ENCODE peak calls at places on chromosome 11, in six cellular contexts. N is IMR-90; S is right lobe of liver; D is CD4-positive, alpha-beta memory T cell; F is pancreas; O is body of pancreas. K is an unnamed sample. For H3K4me1, the result is how much of the 10 kb centered on the place peaks cover.

GRCh38 chr11:93031386-93031785 is 61.9 kb downstream of the MTNR1B start:
- DNase-seq in N (peak), S (no peak), D (no peak), F (no peak), O (no peak), K (no peak)

GRCh38 chr11:103700605-103701004 is 335.8 kb upstream of the DDI1 start:
- DNase-seq in N (peak), S (no peak), D (no peak), F (no peak), O (no peak), K (no peak)

GRCh38 chr11:134524201-134524600 is 112.2 kb upstream of the B3GAT1 start:
- DNase-seq in N (no peak), S (peak), D (no peak), F (no peak), O (no peak), K (peak)

GRCh38 chr11:126628790-126629621 is 273.5 kb downstream of the ST3GAL4 start:
- DNase-seq in N (peak), S (peak), D (no peak), F (no peak), O (no peak), K (no peak)

GRCh38 chr11:117249571-117249970 is 17.1 kb downstream of the RNF214 start:
- DNase-seq in N (no peak), S (no peak), D (no peak), F (no peak), O (no peak), K (no peak)

GRCh38 chr11:395866-396265 is 1.9 kb downstream of the PKP3 start:
- DNase-seq in N (no peak), S (no peak), D (no peak), F (no peak), O (no peak), K (no peak)

GRCh38 chr11:128069665-128070064 is 517.7 kb downstream of the ETS1 start:
- DNase-seq in N (no peak), S (no peak), D (no peak), F (no peak), O (no peak), K (no peak)

GRCh38 chr11:77130763-77131513 is 2.9 kb downstream of the MYO7A start:
- DNase-seq in N (peak), S (peak), D (no peak), F (peak), O (peak), K (peak)

GRCh38 chr11:91163619-91164451 is 941.0 kb upstream of the CHORDC1 start:
- DNase-seq in N (peak), S (no peak), D (no peak), F (no peak), O (no peak), K (no peak)

GRCh38 chr11:13334068-13334785 is 56.6 kb downstream of the BMAL1 start:
- DNase-seq in N (no peak), S (peak), D (no peak), F (no peak), O (no peak), K (no peak)

GRCh38 chr11:134047586-134047999 is 21.3 kb upstream of the JAM3 start:
- DNase-seq in N (peak), S (no peak), D (no peak), F (peak), O (no peak), K (no peak)

GRCh38 chr11:126607374-126607773 is 251.9 kb downstream of the ST3GAL4 start:
- DNase-seq in N (peak), S (peak), D (no peak), F (peak), O (peak), K (no peak)

GRCh38 chr11:119018074-119018938 is at the start of the genes RPS25 and TRAPPC4:
- DNase-seq in N (peak), S (peak), D (peak), F (peak), O (peak), K (peak)

GRCh38 chr11:119023741-119024140 is 5.2 kb downstream of the TRAPPC4 start:
- DNase-seq in N (no peak), S (no peak), D (no peak), F (peak), O (no peak), K (no peak)

GRCh38 chr11:119016216-119017009 is 1.7 kb downstream of the RPS25 start:
- DNase-seq in N (no peak), S (no peak), D (no peak), F (peak), O (no peak), K (no peak)

GRCh38 chr11:119024430-119025098 is 6.0 kb downstream of the TRAPPC4 start:
- DNase-seq in N (no peak), S (peak), D (no peak), F (peak), O (no peak), K (no peak)

GRCh38 chr11:119019996-119020395 is 1.4 kb downstream of the TRAPPC4 start:
- DNase-seq in N (no peak), S (no peak), D (no peak), F (peak), O (no peak), K (no peak)
- H3K4me1 ChIP-seq in N (under half), S (under half), D (half or more), F (under half), O (half or more), K (half or more)

GRCh38 chr11:64799925-64800632 is 2.9 kb downstream of the MAP4K2 start:
- DNase-seq in N (no peak), S (no peak), D (no peak), F (peak), O (no peak), K (peak)
- H3K4me3 ChIP-seq in N (no peak), S (no peak), D (no peak), F (no peak), O (no peak), K (no peak)

GRCh38 chr11:33396361-33396760 is 139.2 kb downstream of the HIPK3 start:
- DNase-seq in N (no peak), S (no peak), D (no peak), F (no peak), O (no peak), K (no peak)

GRCh38 chr11:33394431-33395109 is 137.4 kb downstream of the HIPK3 start:
- DNase-seq in N (no peak), S (no peak), D (no peak), F (no peak), O (no peak), K (no peak)

GRCh38 chr11:33402066-33402465 is 144.9 kb downstream of the HIPK3 start:
- DNase-seq in N (no peak), S (no peak), D (no peak), F (no peak), O (no peak), K (no peak)

GRCh38 chr11:33403344-33403743 is 146.2 kb downstream of the HIPK3 start:
- DNase-seq in N (no peak), S (no peak), D (no peak), F (no peak), O (no peak), K (no peak)

DNA sequence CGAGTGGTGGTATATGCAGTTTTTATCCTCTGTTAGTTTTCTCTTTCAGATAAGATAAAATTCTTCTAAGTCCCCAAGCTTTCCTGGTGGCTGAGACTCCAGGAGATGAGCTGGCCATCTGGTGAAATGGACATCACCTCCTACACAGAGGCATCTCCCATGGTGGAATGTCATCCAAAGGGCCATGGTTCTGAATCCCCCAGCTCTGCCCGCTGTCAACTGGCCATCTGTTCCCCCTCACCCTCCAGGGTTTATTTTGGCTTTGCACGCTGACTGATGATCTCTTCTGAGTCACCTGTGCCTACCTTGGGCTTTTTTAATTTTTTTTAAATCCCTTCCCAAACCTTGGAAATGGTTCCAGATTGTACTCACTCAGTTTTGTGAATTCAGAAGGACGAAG is 142.2 kb downstream of the HIPK3 start:
- DNase-seq in N (no peak), S (no peak), D (no peak), F (no peak), O (no peak), K (no peak)
- H3K27ac ChIP-seq in N (no peak), S (no peak), D (no peak), F (no peak), O (no peak), K (no peak)

GRCh38 chr11:45079943-45080719 is 66.3 kb upstream of the PRDM11 start:
- DNase-seq in N (no peak), S (no peak), D (peak), F (no peak), O (no peak), K (no peak)

GRCh38 chr11:45079567-45079942 is 66.9 kb upstream of the PRDM11 start:
- DNase-seq in N (no peak), S (no peak), D (no peak), F (no peak), O (no peak), K (no peak)

GRCh38 chr11:45079075-45079444 is 67.4 kb upstream of the PRDM11 start:
- DNase-seq in N (no peak), S (no peak), D (no peak), F (no peak), O (no peak), K (no peak)

GRCh38 chr11:45076761-45077160 is 69.7 kb upstream of the PRDM11 start:
- DNase-seq in N (no peak), S (no peak), D (no peak), F (no peak), O (no peak), K (no peak)

GRCh38 chr11:45078236-45079074 is 68.0 kb upstream of the PRDM11 start:
- DNase-seq in N (no peak), S (no peak), D (no peak), F (no peak), O (no peak), K (no peak)
- H3K4me1 ChIP-seq in N (under half), S (under half), D (under half), F (under half), O (under half), K (under half)

GRCh38 chr11:35943294-35943693 is 568 bp upstream of the LDLRAD3 start:
- DNase-seq in N (no peak), S (no peak), D (no peak), F (no peak), O (no peak), K (no peak)
- H3K4me3 ChIP-seq in N (peak), S (peak), D (no peak), F (peak), O (no peak), K (peak)

GRCh38 chr11:62804310-62805043 is 763 bp downstream of the NXF1 start:
- DNase-seq in N (peak), S (no peak), D (no peak), F (no peak), O (no peak), K (no peak)
- H3K27ac ChIP-seq in N (peak), S (peak), D (peak), F (peak), O (peak), K (peak)

GRCh38 chr11:122161191-122161590 is 45.2 kb upstream of the BLID start:
- DNase-seq in N (no peak), S (no peak), D (no peak), F (no peak), O (no peak), K (no peak)

GRCh38 chr11:122162095-122162494 is 46.1 kb upstream of the BLID start:
- DNase-seq in N (no peak), S (no peak), D (no peak), F (no peak), O (no peak), K (no peak)

GRCh38 chr11:122157540-122158173 is 41.6 kb upstream of the BLID start:
- DNase-seq in N (no peak), S (no peak), D (no peak), F (no peak), O (no peak), K (no peak)

GRCh38 chr11:122159861-122160260 is 43.8 kb upstream of the BLID start:
- DNase-seq in N (no peak), S (no peak), D (no peak), F (no peak), O (no peak), K (no peak)

GRCh38 chr11:122159173-122159701 is 43.2 kb upstream of the BLID start:
- DNase-seq in N (peak), S (no peak), D (no peak), F (no peak), O (no peak), K (no peak)
- H3K4me1 ChIP-seq in N (under half), S (under half), D (under half), F (under half), O (under half), K (under half)

DNA sequence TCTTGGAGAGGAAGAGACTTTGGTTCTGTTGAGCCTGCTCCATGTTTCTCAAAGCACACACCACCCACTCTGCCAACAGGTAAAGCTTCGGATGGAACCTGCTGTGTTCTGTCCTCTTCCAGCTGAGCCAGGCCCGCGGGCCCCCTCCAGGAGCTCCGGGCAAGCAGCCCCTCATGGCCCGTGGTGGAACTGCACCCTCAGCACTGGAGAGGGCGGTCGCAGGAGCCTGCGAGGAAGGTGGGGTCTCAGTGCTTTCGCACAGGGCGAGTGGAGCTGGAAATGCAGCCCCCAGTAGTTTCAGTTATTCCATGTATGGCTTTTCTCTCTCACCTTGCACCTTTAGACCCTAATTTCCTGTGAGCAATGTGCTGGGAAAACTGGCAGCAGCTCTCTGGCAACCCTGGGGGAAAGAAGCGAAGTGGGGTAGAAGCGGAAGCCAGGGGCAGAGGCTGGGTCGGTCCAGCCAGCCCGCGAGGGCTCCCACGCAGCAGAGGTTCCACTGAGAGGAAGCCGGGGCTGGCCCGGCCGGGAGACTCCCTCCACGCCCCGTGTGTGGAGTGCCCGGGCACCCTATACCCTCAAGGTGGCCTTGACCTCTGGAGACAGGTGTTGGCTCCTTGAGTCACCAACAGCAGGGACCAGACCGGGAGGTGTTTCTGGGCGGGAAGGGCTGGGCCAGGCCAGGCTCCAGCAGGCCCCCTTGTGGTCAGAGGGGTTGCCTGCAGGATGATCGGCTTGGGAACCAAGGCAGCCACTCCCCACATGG is 119.9 kb upstream of the TMEM45B start:
- DNase-seq in N (peak), S (peak), D (peak), F (peak), O (peak), K (peak)
- H3K4me3 ChIP-seq in N (no peak), S (no peak), D (peak), F (peak), O (no peak), K (peak)

K was measured in left lung.